ENCODE peak calls at places on chromosomes 12 and 14, in ten cellular contexts. One of them, this sample, is unnamed.

GRCh38 chr12:6116481-6117021 is 7.9 kb downstream of the VWF start:
- ATAC-seq in lower lobe of right lung: peak; percentile 50
- ATAC-seq in naive thymus-derived CD8-positive, alpha-beta T cell: no peak
- ATAC-seq in stimulated activated naive CD8-positive, alpha-beta T cell treated with anti-CD3 and anti-CD28 coated beads, Interleukin-15, Interleukin-2, amounts not matched to agents 100 U/mL and 50 U/mL, for 24 hours: no peak
- ATAC-seq in activated T-helper 17 cell treated with anti-CD3 and anti-CD28 coated beads, Interleukin-2, amount 50 U/mL, for 72 hours: no peak
- ATAC-seq in left cardiac atrium: peak; percentile 48
- ATAC-seq in right lobe of liver: peak; percentile 53
- ATAC-seq in CD4-positive, CD25-positive, alpha-beta regulatory T cell: no peak
- ATAC-seq in Right ventricle myocardium inferior: no peak
- ATAC-seq in PC-3: peak; percentile 48
- ATAC-seq in this sample: no peak

GRCh38 chr12:5785601-5786000 is 159.5 kb downstream of the ANO2 start:
- ATAC-seq in stimulated activated naive CD8-positive, alpha-beta T cell treated with anti-CD3 and anti-CD28 coated beads, Interleukin-15, Interleukin-2, amounts not matched to agents 100 U/mL and 50 U/mL, for 24 hours: no peak
- ATAC-seq in right lobe of liver: no peak
- ATAC-seq in naive thymus-derived CD8-positive, alpha-beta T cell: no peak
- ATAC-seq in Right ventricle myocardium inferior: no peak
- ATAC-seq in activated T-helper 17 cell treated with anti-CD3 and anti-CD28 coated beads, Interleukin-2, amount 50 U/mL, for 72 hours: no peak
- ATAC-seq in PC-3: no peak
- ATAC-seq in CD4-positive, CD25-positive, alpha-beta regulatory T cell: no peak
- ATAC-seq in lower lobe of right lung: no peak
- ATAC-seq in left cardiac atrium: no peak
- ATAC-seq in this sample: no peak

GRCh38 chr14:37061697-37062096 is 110.7 kb downstream of the SLC25A21 start:
- ATAC-seq in naive thymus-derived CD8-positive, alpha-beta T cell: no peak
- ATAC-seq in CD4-positive, CD25-positive, alpha-beta regulatory T cell: no peak
- ATAC-seq in stimulated activated naive CD8-positive, alpha-beta T cell treated with anti-CD3 and anti-CD28 coated beads, Interleukin-15, Interleukin-2, amounts not matched to agents 100 U/mL and 50 U/mL, for 24 hours: no peak
- ATAC-seq in right lobe of liver: no peak
- ATAC-seq in PC-3: no peak
- ATAC-seq in Right ventricle myocardium inferior: no peak
- ATAC-seq in lower lobe of right lung: peak; percentile 93
- ATAC-seq in left cardiac atrium: no peak
- ATAC-seq in activated T-helper 17 cell treated with anti-CD3 and anti-CD28 coated beads, Interleukin-2, amount 50 U/mL, for 72 hours: no peak
- ATAC-seq in this sample: no peak

GRCh38 chr14:105137481-105138020 is 31.0 kb downstream of the JAG2 start:
- ATAC-seq in left cardiac atrium: no peak
- ATAC-seq in naive thymus-derived CD8-positive, alpha-beta T cell: no peak
- ATAC-seq in activated T-helper 17 cell treated with anti-CD3 and anti-CD28 coated beads, Interleukin-2, amount 50 U/mL, for 72 hours: no peak
- ATAC-seq in lower lobe of right lung: no peak
- ATAC-seq in CD4-positive, CD25-positive, alpha-beta regulatory T cell: no peak
- ATAC-seq in right lobe of liver: no peak
- ATAC-seq in stimulated activated naive CD8-positive, alpha-beta T cell treated with anti-CD3 and anti-CD28 coated beads, Interleukin-15, Interleukin-2, amounts not matched to agents 100 U/mL and 50 U/mL, for 24 hours: no peak
- ATAC-seq in PC-3: no peak
- ATAC-seq in Right ventricle myocardium inferior: no peak
- ATAC-seq in this sample: no peak

GRCh38 chr12:8037947-8038346 is 5.4 kb downstream of the FOXJ2 start:
- ATAC-seq in stimulated activated naive CD8-positive, alpha-beta T cell treated with anti-CD3 and anti-CD28 coated beads, Interleukin-15, Interleukin-2, amounts not matched to agents 100 U/mL and 50 U/mL, for 24 hours: no peak
- ATAC-seq in right lobe of liver: no peak
- ATAC-seq in naive thymus-derived CD8-positive, alpha-beta T cell: no peak
- ATAC-seq in PC-3: no peak
- ATAC-seq in activated T-helper 17 cell treated with anti-CD3 and anti-CD28 coated beads, Interleukin-2, amount 50 U/mL, for 72 hours: no peak
- ATAC-seq in CD4-positive, CD25-positive, alpha-beta regulatory T cell: no peak
- ATAC-seq in lower lobe of right lung: no peak
- ATAC-seq in left cardiac atrium: no peak
- ATAC-seq in Right ventricle myocardium inferior: no peak
- ATAC-seq in this sample: no peak

GRCh38 chr14:96165493-96166474 is 38.9 kb upstream of the BDKRB2 start:
- ATAC-seq in activated T-helper 17 cell treated with anti-CD3 and anti-CD28 coated beads, Interleukin-2, amount 50 U/mL, for 72 hours: no peak
- ATAC-seq in left cardiac atrium: no peak
- ATAC-seq in lower lobe of right lung: no peak
- ATAC-seq in CD4-positive, CD25-positive, alpha-beta regulatory T cell: no peak
- ATAC-seq in Right ventricle myocardium inferior: no peak
- ATAC-seq in right lobe of liver: no peak
- ATAC-seq in naive thymus-derived CD8-positive, alpha-beta T cell: no peak
- ATAC-seq in PC-3: no peak
- ATAC-seq in stimulated activated naive CD8-positive, alpha-beta T cell treated with anti-CD3 and anti-CD28 coated beads, Interleukin-15, Interleukin-2, amounts not matched to agents 100 U/mL and 50 U/mL, for 24 hours: no peak
- ATAC-seq in this sample: peak; percentile 29

GRCh38 chr14:80116157-80116556 is 95.1 kb downstream of the DIO2 start:
- ATAC-seq in CD4-positive, CD25-positive, alpha-beta regulatory T cell: no peak
- ATAC-seq in stimulated activated naive CD8-positive, alpha-beta T cell treated with anti-CD3 and anti-CD28 coated beads, Interleukin-15, Interleukin-2, amounts not matched to agents 100 U/mL and 50 U/mL, for 24 hours: no peak
- ATAC-seq in left cardiac atrium: no peak
- ATAC-seq in naive thymus-derived CD8-positive, alpha-beta T cell: no peak
- ATAC-seq in Right ventricle myocardium inferior: no peak
- ATAC-seq in lower lobe of right lung: no peak
- ATAC-seq in PC-3: no peak
- ATAC-seq in activated T-helper 17 cell treated with anti-CD3 and anti-CD28 coated beads, Interleukin-2, amount 50 U/mL, for 72 hours: no peak
- ATAC-seq in right lobe of liver: no peak
- ATAC-seq in this sample: no peak

GRCh38 chr14:55323910-55324309 is 52.7 kb downstream of the FBXO34 start:
- ATAC-seq in left cardiac atrium: no peak
- ATAC-seq in stimulated activated naive CD8-positive, alpha-beta T cell treated with anti-CD3 and anti-CD28 coated beads, Interleukin-15, Interleukin-2, amounts not matched to agents 100 U/mL and 50 U/mL, for 24 hours: no peak
- ATAC-seq in activated T-helper 17 cell treated with anti-CD3 and anti-CD28 coated beads, Interleukin-2, amount 50 U/mL, for 72 hours: no peak
- ATAC-seq in Right ventricle myocardium inferior: no peak
- ATAC-seq in lower lobe of right lung: no peak
- ATAC-seq in right lobe of liver: no peak
- ATAC-seq in naive thymus-derived CD8-positive, alpha-beta T cell: no peak
- ATAC-seq in CD4-positive, CD25-positive, alpha-beta regulatory T cell: no peak
- ATAC-seq in PC-3: no peak
- ATAC-seq in this sample: no peak

GRCh38 chr12:87687362-87687761 is 341.8 kb downstream of the C12orf50 start:
- ATAC-seq in lower lobe of right lung: peak; percentile 57
- ATAC-seq in Right ventricle myocardium inferior: no peak
- ATAC-seq in activated T-helper 17 cell treated with anti-CD3 and anti-CD28 coated beads, Interleukin-2, amount 50 U/mL, for 72 hours: no peak
- ATAC-seq in right lobe of liver: peak; percentile 85
- ATAC-seq in stimulated activated naive CD8-positive, alpha-beta T cell treated with anti-CD3 and anti-CD28 coated beads, Interleukin-15, Interleukin-2, amounts not matched to agents 100 U/mL and 50 U/mL, for 24 hours: no peak
- ATAC-seq in left cardiac atrium: no peak
- ATAC-seq in CD4-positive, CD25-positive, alpha-beta regulatory T cell: no peak
- ATAC-seq in naive thymus-derived CD8-positive, alpha-beta T cell: no peak
- ATAC-seq in PC-3: no peak
- ATAC-seq in this sample: no peak

GRCh38 chr14:81519200-81519998 is 14.3 kb downstream of the SEL1L start:
- ATAC-seq in Right ventricle myocardium inferior: peak; percentile 55
- ATAC-seq in left cardiac atrium: peak; percentile 74
- ATAC-seq in right lobe of liver: peak; percentile 45
- ATAC-seq in activated T-helper 17 cell treated with anti-CD3 and anti-CD28 coated beads, Interleukin-2, amount 50 U/mL, for 72 hours: peak; percentile 80
- ATAC-seq in stimulated activated naive CD8-positive, alpha-beta T cell treated with anti-CD3 and anti-CD28 coated beads, Interleukin-15, Interleukin-2, amounts not matched to agents 100 U/mL and 50 U/mL, for 24 hours: peak; percentile 55
- ATAC-seq in PC-3: peak; percentile 39
- ATAC-seq in naive thymus-derived CD8-positive, alpha-beta T cell: peak; percentile 62
- ATAC-seq in CD4-positive, CD25-positive, alpha-beta regulatory T cell: peak; percentile 48
- ATAC-seq in lower lobe of right lung: peak; percentile 84
- ATAC-seq in this sample: no peak

GRCh38 chr12:71338933-71339332 is 100.7 kb upstream of the LGR5 start:
- ATAC-seq in naive thymus-derived CD8-positive, alpha-beta T cell: no peak
- ATAC-seq in stimulated activated naive CD8-positive, alpha-beta T cell treated with anti-CD3 and anti-CD28 coated beads, Interleukin-15, Interleukin-2, amounts not matched to agents 100 U/mL and 50 U/mL, for 24 hours: no peak
- ATAC-seq in right lobe of liver: no peak
- ATAC-seq in PC-3: no peak
- ATAC-seq in activated T-helper 17 cell treated with anti-CD3 and anti-CD28 coated beads, Interleukin-2, amount 50 U/mL, for 72 hours: no peak
- ATAC-seq in left cardiac atrium: no peak
- ATAC-seq in lower lobe of right lung: no peak
- ATAC-seq in CD4-positive, CD25-positive, alpha-beta regulatory T cell: no peak
- ATAC-seq in Right ventricle myocardium inferior: no peak
- ATAC-seq in this sample: no peak

GRCh38 chr12:113129664-113130456 is 5.7 kb downstream of the RASAL1 start:
- ATAC-seq in lower lobe of right lung: no peak
- ATAC-seq in naive thymus-derived CD8-positive, alpha-beta T cell: no peak
- ATAC-seq in stimulated activated naive CD8-positive, alpha-beta T cell treated with anti-CD3 and anti-CD28 coated beads, Interleukin-15, Interleukin-2, amounts not matched to agents 100 U/mL and 50 U/mL, for 24 hours: no peak
- ATAC-seq in PC-3: no peak
- ATAC-seq in CD4-positive, CD25-positive, alpha-beta regulatory T cell: peak; percentile 7
- ATAC-seq in activated T-helper 17 cell treated with anti-CD3 and anti-CD28 coated beads, Interleukin-2, amount 50 U/mL, for 72 hours: peak; percentile 23
- ATAC-seq in Right ventricle myocardium inferior: no peak
- ATAC-seq in right lobe of liver: no peak
- ATAC-seq in left cardiac atrium: no peak
- ATAC-seq in this sample: no peak

GRCh38 chr14:55448146-55448614 is 7.8 kb upstream of the TBPL2 start:
- ATAC-seq in Right ventricle myocardium inferior: no peak
- ATAC-seq in stimulated activated naive CD8-positive, alpha-beta T cell treated with anti-CD3 and anti-CD28 coated beads, Interleukin-15, Interleukin-2, amounts not matched to agents 100 U/mL and 50 U/mL, for 24 hours: peak; percentile 90
- ATAC-seq in right lobe of liver: no peak
- ATAC-seq in naive thymus-derived CD8-positive, alpha-beta T cell: no peak
- ATAC-seq in CD4-positive, CD25-positive, alpha-beta regulatory T cell: no peak
- ATAC-seq in lower lobe of right lung: no peak
- ATAC-seq in activated T-helper 17 cell treated with anti-CD3 and anti-CD28 coated beads, Interleukin-2, amount 50 U/mL, for 72 hours: peak; percentile 97
- ATAC-seq in PC-3: peak; percentile 85
- ATAC-seq in left cardiac atrium: peak; percentile 86
- ATAC-seq in this sample: peak; percentile 87

GRCh38 chr12:108349245-108349644 is 10.1 kb upstream of the CMKLR1 start:
- ATAC-seq in naive thymus-derived CD8-positive, alpha-beta T cell: no peak
- ATAC-seq in left cardiac atrium: peak; percentile 56
- ATAC-seq in right lobe of liver: no peak
- ATAC-seq in stimulated activated naive CD8-positive, alpha-beta T cell treated with anti-CD3 and anti-CD28 coated beads, Interleukin-15, Interleukin-2, amounts not matched to agents 100 U/mL and 50 U/mL, for 24 hours: no peak
- ATAC-seq in CD4-positive, CD25-positive, alpha-beta regulatory T cell: no peak
- ATAC-seq in Right ventricle myocardium inferior: no peak
- ATAC-seq in PC-3: no peak
- ATAC-seq in lower lobe of right lung: no peak
- ATAC-seq in activated T-helper 17 cell treated with anti-CD3 and anti-CD28 coated beads, Interleukin-2, amount 50 U/mL, for 72 hours: no peak
- ATAC-seq in this sample: no peak

GRCh38 chr14:54129850-54130640 is 173.4 kb upstream of the BMP4 start:
- ATAC-seq in stimulated activated naive CD8-positive, alpha-beta T cell treated with anti-CD3 and anti-CD28 coated beads, Interleukin-15, Interleukin-2, amounts not matched to agents 100 U/mL and 50 U/mL, for 24 hours: no peak
- ATAC-seq in lower lobe of right lung: no peak
- ATAC-seq in Right ventricle myocardium inferior: no peak
- ATAC-seq in activated T-helper 17 cell treated with anti-CD3 and anti-CD28 coated beads, Interleukin-2, amount 50 U/mL, for 72 hours: no peak
- ATAC-seq in PC-3: peak; percentile 66
- ATAC-seq in naive thymus-derived CD8-positive, alpha-beta T cell: no peak
- ATAC-seq in right lobe of liver: no peak
- ATAC-seq in left cardiac atrium: no peak
- ATAC-seq in CD4-positive, CD25-positive, alpha-beta regulatory T cell: no peak
- ATAC-seq in this sample: no peak

GRCh38 chr14:34035177-34035933 is 84.5 kb upstream of the EGLN3 start:
- ATAC-seq in PC-3: peak; percentile 29
- ATAC-seq in Right ventricle myocardium inferior: peak; percentile 80
- ATAC-seq in activated T-helper 17 cell treated with anti-CD3 and anti-CD28 coated beads, Interleukin-2, amount 50 U/mL, for 72 hours: no peak
- ATAC-seq in stimulated activated naive CD8-positive, alpha-beta T cell treated with anti-CD3 and anti-CD28 coated beads, Interleukin-15, Interleukin-2, amounts not matched to agents 100 U/mL and 50 U/mL, for 24 hours: no peak
- ATAC-seq in naive thymus-derived CD8-positive, alpha-beta T cell: no peak
- ATAC-seq in left cardiac atrium: peak; percentile 95
- ATAC-seq in lower lobe of right lung: no peak
- ATAC-seq in CD4-positive, CD25-positive, alpha-beta regulatory T cell: no peak
- ATAC-seq in right lobe of liver: no peak
- ATAC-seq in this sample: no peak

GRCh38 chr14:71049435-71050147 is 142.3 kb downstream of the PCNX1 start:
- ATAC-seq in PC-3: no peak
- ATAC-seq in left cardiac atrium: no peak
- ATAC-seq in Right ventricle myocardium inferior: no peak
- ATAC-seq in right lobe of liver: no peak
- ATAC-seq in lower lobe of right lung: no peak
- ATAC-seq in CD4-positive, CD25-positive, alpha-beta regulatory T cell: no peak
- ATAC-seq in activated T-helper 17 cell treated with anti-CD3 and anti-CD28 coated beads, Interleukin-2, amount 50 U/mL, for 72 hours: no peak
- ATAC-seq in naive thymus-derived CD8-positive, alpha-beta T cell: no peak
- ATAC-seq in stimulated activated naive CD8-positive, alpha-beta T cell treated with anti-CD3 and anti-CD28 coated beads, Interleukin-15, Interleukin-2, amounts not matched to agents 100 U/mL and 50 U/mL, for 24 hours: no peak
- ATAC-seq in this sample: peak; percentile 85

GRCh38 chr14:79118291-79118690 is 948.1 kb downstream of the NRXN3 start:
- ATAC-seq in naive thymus-derived CD8-positive, alpha-beta T cell: no peak
- ATAC-seq in right lobe of liver: no peak
- ATAC-seq in left cardiac atrium: no peak
- ATAC-seq in CD4-positive, CD25-positive, alpha-beta regulatory T cell: no peak
- ATAC-seq in Right ventricle myocardium inferior: no peak
- ATAC-seq in stimulated activated naive CD8-positive, alpha-beta T cell treated with anti-CD3 and anti-CD28 coated beads, Interleukin-15, Interleukin-2, amounts not matched to agents 100 U/mL and 50 U/mL, for 24 hours: no peak
- ATAC-seq in lower lobe of right lung: no peak
- ATAC-seq in PC-3: no peak
- ATAC-seq in activated T-helper 17 cell treated with anti-CD3 and anti-CD28 coated beads, Interleukin-2, amount 50 U/mL, for 72 hours: no peak
- ATAC-seq in this sample: no peak

GRCh38 chr12:25433581-25434325 is 119.3 kb downstream of the LMNTD1 start:
- ATAC-seq in naive thymus-derived CD8-positive, alpha-beta T cell: no peak
- ATAC-seq in left cardiac atrium: peak; percentile 57
- ATAC-seq in Right ventricle myocardium inferior: no peak
- ATAC-seq in right lobe of liver: no peak
- ATAC-seq in PC-3: peak; percentile 48
- ATAC-seq in stimulated activated naive CD8-positive, alpha-beta T cell treated with anti-CD3 and anti-CD28 coated beads, Interleukin-15, Interleukin-2, amounts not matched to agents 100 U/mL and 50 U/mL, for 24 hours: no peak
- ATAC-seq in CD4-positive, CD25-positive, alpha-beta regulatory T cell: no peak
- ATAC-seq in activated T-helper 17 cell treated with anti-CD3 and anti-CD28 coated beads, Interleukin-2, amount 50 U/mL, for 72 hours: no peak
- ATAC-seq in lower lobe of right lung: peak; percentile 46
- ATAC-seq in this sample: peak; percentile 78

GRCh38 chr12:107091989-107092641 is 1.2 kb downstream of the CRY1 start:
- ATAC-seq in stimulated activated naive CD8-positive, alpha-beta T cell treated with anti-CD3 and anti-CD28 coated beads, Interleukin-15, Interleukin-2, amounts not matched to agents 100 U/mL and 50 U/mL, for 24 hours: peak; percentile 8
- ATAC-seq in left cardiac atrium: peak; percentile 22
- ATAC-seq in activated T-helper 17 cell treated with anti-CD3 and anti-CD28 coated beads, Interleukin-2, amount 50 U/mL, for 72 hours: peak; percentile 21
- ATAC-seq in Right ventricle myocardium inferior: peak; percentile 5
- ATAC-seq in naive thymus-derived CD8-positive, alpha-beta T cell: peak; percentile 14
- ATAC-seq in right lobe of liver: peak; percentile 30
- ATAC-seq in lower lobe of right lung: peak; percentile 46
- ATAC-seq in PC-3: peak; percentile 52
- ATAC-seq in CD4-positive, CD25-positive, alpha-beta regulatory T cell: peak; percentile 7
- ATAC-seq in this sample: peak; percentile 77

GRCh38 chr12:26246483-26247164 is 51.3 kb downstream of the SSPN start:
- ATAC-seq in PC-3: peak; percentile 94
- ATAC-seq in naive thymus-derived CD8-positive, alpha-beta T cell: no peak
- ATAC-seq in stimulated activated naive CD8-positive, alpha-beta T cell treated with anti-CD3 and anti-CD28 coated beads, Interleukin-15, Interleukin-2, amounts not matched to agents 100 U/mL and 50 U/mL, for 24 hours: no peak
- ATAC-seq in right lobe of liver: no peak
- ATAC-seq in activated T-helper 17 cell treated with anti-CD3 and anti-CD28 coated beads, Interleukin-2, amount 50 U/mL, for 72 hours: no peak
- ATAC-seq in Right ventricle myocardium inferior: no peak
- ATAC-seq in lower lobe of right lung: peak; percentile 71
- ATAC-seq in CD4-positive, CD25-positive, alpha-beta regulatory T cell: no peak
- ATAC-seq in left cardiac atrium: no peak
- ATAC-seq in this sample: no peak

GRCh38 chr12:66901136-66901932 is 222.5 kb upstream of the GRIP1 start:
- ATAC-seq in CD4-positive, CD25-positive, alpha-beta regulatory T cell: peak; percentile 39
- ATAC-seq in stimulated activated naive CD8-positive, alpha-beta T cell treated with anti-CD3 and anti-CD28 coated beads, Interleukin-15, Interleukin-2, amounts not matched to agents 100 U/mL and 50 U/mL, for 24 hours: peak; percentile 61
- ATAC-seq in right lobe of liver: peak; percentile 43
- ATAC-seq in activated T-helper 17 cell treated with anti-CD3 and anti-CD28 coated beads, Interleukin-2, amount 50 U/mL, for 72 hours: peak; percentile 32
- ATAC-seq in left cardiac atrium: no peak
- ATAC-seq in Right ventricle myocardium inferior: no peak
- ATAC-seq in PC-3: no peak
- ATAC-seq in lower lobe of right lung: peak; percentile 57
- ATAC-seq in naive thymus-derived CD8-positive, alpha-beta T cell: peak; percentile 66
- ATAC-seq in this sample: no peak